ENCODE peak calls at places on chromosomes 2 and 18, in five cellular contexts. N is colonic mucosa, F is uterus, W is tibial nerve, V is body of pancreas. L is an unnamed sample.

GRCh38 chr18:56627991-56628390 is 10.4 kb downstream of the TXNL1 start:
- DNase-seq in N (no peak), F (no peak), W (no peak), V (no peak), L (no peak)

GRCh38 chr18:32093523-32093922 is 1.8 kb downstream of the RNF138 start:
- DNase-seq in N (peak; percentile 55), F (no peak), W (no peak), V (no peak), L (no peak)

GRCh38 chr2:218780851-218781690 is 876 bp upstream of the CYP27A1 start:
- DNase-seq in N (no peak), F (no peak), W (no peak), V (no peak), L (no peak)

GRCh38 chr18:63848159-63848558 is 39.3 kb upstream of the SERPINB2 start:
- DNase-seq in N (no peak), F (no peak), W (no peak), V (peak; percentile 33), L (no peak)

GRCh38 chr2:234437642-234438321 is 59.1 kb downstream of the ARL4C start:
- DNase-seq in N (no peak), F (no peak), W (no peak), V (no peak), L (no peak)

GRCh38 chr18:76425299-76426101 is 69.5 kb downstream of the ZNF516 start:
- DNase-seq in N (no peak), F (no peak), W (no peak), V (no peak), L (no peak)

GRCh38 chr2:160375037-160375436 is 118.6 kb downstream of the RBMS1 start:
- DNase-seq in N (no peak), F (no peak), W (no peak), V (no peak), L (no peak)

GRCh38 chr2:25266399-25266798 is 75.3 kb downstream of the DNMT3A start:
- DNase-seq in N (no peak), F (no peak), W (no peak), V (no peak), L (no peak)

GRCh38 chr2:168890006-168890782 is at the start of gene SPC25:
- DNase-seq in N (peak; percentile 94), F (peak; percentile 84), W (peak; percentile 79), V (peak; percentile 89), L (peak; percentile 34)

GRCh38 chr2:47072018-47072691 is 83.0 kb downstream of the STPG4 start:
- DNase-seq in N (peak; percentile 57), F (peak; percentile 97), W (peak; percentile 88), V (peak; percentile 83), L (peak; percentile 77)

GRCh38 chr2:17272170-17272569 is 246.1 kb downstream of the RAD51AP2 start:
- DNase-seq in N (no peak), F (no peak), W (no peak), V (no peak), L (no peak)

GRCh38 chr2:883260-884026 is 67.2 kb upstream of the SNTG2 start:
- DNase-seq in N (peak; percentile 16), F (no peak), W (no peak), V (no peak), L (no peak)

GRCh38 chr2:58427572-58428285 is 186.6 kb upstream of the FANCL start:
- DNase-seq in N (peak; percentile 29), F (peak; percentile 13), W (no peak), V (peak; percentile 34), L (no peak)

GRCh38 chr2:45834372-45834771 is 182.9 kb downstream of the PRKCE start:
- DNase-seq in N (no peak), F (no peak), W (no peak), V (no peak), L (no peak)

GRCh38 chr2:45834858-45835257 is 183.4 kb downstream of the PRKCE start:
- DNase-seq in N (no peak), F (no peak), W (no peak), V (no peak), L (no peak)

GRCh38 chr2:45837812-45838341 is 186.4 kb downstream of the PRKCE start:
- DNase-seq in N (no peak), F (no peak), W (no peak), V (no peak), L (no peak)

GRCh38 chr2:45836316-45836715 is 184.8 kb downstream of the PRKCE start:
- DNase-seq in N (no peak), F (no peak), W (no peak), V (no peak), L (no peak)

GRCh38 chr2:45836740-45837139 is 185.3 kb downstream of the PRKCE start:
- DNase-seq in N (no peak), F (no peak), W (no peak), V (no peak), L (no peak)
- H3K4me1 ChIP-seq in N (no peaks in the 10 kb centered on the region), F (no peaks in the 10 kb centered on the region), W (peaks cover 33% of the 10 kb centered on the region), V (no peaks in the 10 kb centered on the region), L (peaks cover 18% of the 10 kb centered on the region)

DNA sequence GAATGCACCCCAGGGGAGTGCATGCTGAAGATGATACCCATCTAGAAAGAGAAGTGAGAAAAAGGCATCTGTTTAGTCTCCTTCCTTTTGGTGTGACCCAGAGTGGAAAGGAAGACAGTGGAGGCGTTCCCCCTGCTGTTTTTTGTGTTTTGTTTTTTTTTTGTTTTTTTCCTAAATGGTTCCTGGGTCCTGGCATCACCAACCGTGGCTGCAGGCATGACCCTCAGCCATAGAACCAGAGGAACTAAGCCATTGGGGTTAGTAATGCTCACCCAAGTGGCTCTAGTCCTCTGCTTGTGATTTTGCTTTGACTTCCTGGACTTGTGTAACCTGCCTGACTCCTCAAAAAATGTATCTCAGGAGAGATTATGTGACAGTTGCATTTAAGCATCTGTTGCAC is 451.3 kb downstream of the DCC start:
- DNase-seq in N (no peak), F (no peak), W (no peak), V (no peak), L (no peak)
- H3K9me3 ChIP-seq in N (no peaks in the 10 kb centered on the region), F (no peaks in the 10 kb centered on the region), W (no peaks in the 10 kb centered on the region), V (peaks cover 26% of the 10 kb centered on the region), L (peaks cover 5% of the 10 kb centered on the region)

DNA sequence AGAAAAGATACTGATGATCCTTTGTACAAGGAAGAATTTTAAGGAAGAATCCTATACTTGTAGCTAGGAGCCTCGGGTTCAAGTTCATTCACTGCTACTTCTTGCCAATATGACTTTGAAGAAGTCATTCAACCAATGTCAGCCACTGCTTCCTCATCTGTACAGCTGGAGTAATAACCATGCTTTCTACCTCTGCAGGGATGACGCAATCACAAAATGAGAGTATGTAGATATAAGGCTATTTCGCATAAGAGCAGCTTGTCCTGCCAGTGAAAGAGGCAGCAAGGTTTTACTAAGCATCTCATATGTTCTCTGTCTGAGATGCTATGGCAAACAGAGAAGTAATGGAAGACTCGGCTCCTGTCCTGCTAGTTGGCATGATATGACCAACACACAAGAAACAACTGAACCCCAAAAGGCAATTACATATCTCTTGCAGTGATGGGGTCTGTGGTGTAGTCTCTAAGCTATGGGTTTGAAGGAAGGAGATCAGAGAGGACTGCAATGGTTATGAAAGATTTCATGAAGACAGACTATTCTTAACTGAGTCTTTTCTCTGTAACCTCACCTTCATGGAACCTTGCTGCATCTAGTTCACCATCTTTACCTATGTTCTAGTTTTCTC is 9.2 kb downstream of the AAK1 start:
- DNase-seq in N (no peak), F (no peak), W (no peak), V (peak; percentile 20), L (no peak)
- H3K4me1 ChIP-seq in N (no peaks in the 10 kb centered on the region), F (no peaks in the 10 kb centered on the region), W (peaks cover 8% of the 10 kb centered on the region), V (peaks cover 19% of the 10 kb centered on the region), L (peaks cover 11% of the 10 kb centered on the region)

GRCh38 chr2:11286749-11287148 is 57.7 kb downstream of the ROCK2 start:
- DNase-seq in N (no peak), F (no peak), W (no peak), V (no peak), L (no peak)
- H3K9me3 ChIP-seq in N (no peaks in the 10 kb centered on the region), F (no peaks in the 10 kb centered on the region), W (no peaks in the 10 kb centered on the region), V (no peaks in the 10 kb centered on the region), L (no peaks in the 10 kb centered on the region)

GRCh38 chr2:96875498-96876035 is 5.7 kb upstream of the SEMA4C start:
- DNase-seq in N (no peak), F (no peak), W (no peak), V (no peak), L (no peak)
- H3K4me1 ChIP-seq in N (peaks cover 5% of the 10 kb centered on the region), F (no peaks in the 10 kb centered on the region), W (peaks cover 66% of the 10 kb centered on the region), V (peaks cover 31% of the 10 kb centered on the region), L (peaks cover 28% of the 10 kb centered on the region)

GRCh38 chr2:2845796-2846315 is 514.8 kb upstream of the MYT1L start:
- DNase-seq in N (no peak), F (no peak), W (no peak), V (no peak), L (no peak)
- H3K9me3 ChIP-seq in N (no peaks in the 10 kb centered on the region), F (no peaks in the 10 kb centered on the region), W (no peaks in the 10 kb centered on the region), V (no peaks in the 10 kb centered on the region), L (no peaks in the 10 kb centered on the region)

GRCh38 chr2:73903313-73903712 is 10.5 kb downstream of the ACTG2 start:
- DNase-seq in N (no peak), F (no peak), W (no peak), V (no peak), L (no peak)

GRCh38 chr2:73901143-73901542 is 8.3 kb downstream of the ACTG2 start:
- DNase-seq in N (no peak), F (no peak), W (no peak), V (no peak), L (no peak)

GRCh38 chr2:73904952-73905351 is 12.1 kb downstream of the ACTG2 start:
- DNase-seq in N (no peak), F (no peak), W (no peak), V (no peak), L (no peak)

GRCh38 chr2:73899801-73900336 is 7.1 kb downstream of the ACTG2 start:
- DNase-seq in N (no peak), F (no peak), W (no peak), V (no peak), L (no peak)

GRCh38 chr2:73902284-73902683 is 9.5 kb downstream of the ACTG2 start:
- DNase-seq in N (no peak), F (no peak), W (no peak), V (no peak), L (no peak)
- H3K4me1 ChIP-seq in N (no peaks in the 10 kb centered on the region), F (no peaks in the 10 kb centered on the region), W (peaks cover under 1% of the 10 kb centered on the region), V (no peaks in the 10 kb centered on the region), L (peaks cover 39% of the 10 kb centered on the region)

DNA sequence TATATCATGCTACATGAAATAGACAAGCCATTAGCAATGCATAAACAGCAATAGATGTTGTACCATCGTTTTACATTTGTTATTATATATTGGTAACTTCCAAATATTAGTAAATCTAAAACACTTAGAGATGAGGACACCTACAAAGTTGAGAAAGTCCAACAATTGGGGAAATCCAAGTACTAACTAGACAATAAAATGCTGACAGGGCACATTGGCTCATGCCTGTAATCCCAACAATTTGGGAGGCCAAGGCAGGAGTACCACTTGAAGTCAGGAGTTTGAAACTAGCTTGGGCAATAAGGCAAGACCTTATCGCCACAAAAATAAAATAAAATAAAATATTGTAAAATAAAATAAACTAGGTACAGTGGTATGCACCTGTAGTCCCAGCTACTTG is 1023.1 kb downstream of the SUCLG1 start:
- DNase-seq in N (no peak), F (no peak), W (no peak), V (no peak), L (no peak)
- H3K9me3 ChIP-seq in N (no peaks in the 10 kb centered on the region), F (no peaks in the 10 kb centered on the region), W (no peaks in the 10 kb centered on the region), V (no peaks in the 10 kb centered on the region), L (no peaks in the 10 kb centered on the region)